ENCODE peak calls at places on chromosomes 11 and 22, in six cellular contexts. One of them, this sample, is unnamed.

GRCh38 chr22:34236527-34236926 is 316.3 kb upstream of the LARGE1 start:
- DNase-seq in gastrocnemius medialis: peak
- DNase-seq in adrenal gland: no peak
- DNase-seq in body of pancreas: no peak
- DNase-seq in A549: no peak
- DNase-seq in vagina: no peak
- DNase-seq in this sample: no peak

GRCh38 chr11:2300290-2300935 is 1.3 kb downstream of the C11orf21 start:
- DNase-seq in gastrocnemius medialis: no peak
- DNase-seq in adrenal gland: peak
- DNase-seq in body of pancreas: no peak
- DNase-seq in A549: no peak
- DNase-seq in vagina: no peak
- DNase-seq in this sample: peak

GRCh38 chr11:84476581-84476980 is 1150.6 kb downstream of the DLG2 start:
- DNase-seq in gastrocnemius medialis: no peak
- DNase-seq in adrenal gland: no peak
- DNase-seq in body of pancreas: no peak
- DNase-seq in A549: no peak
- DNase-seq in vagina: no peak
- DNase-seq in this sample: no peak

GRCh38 chr11:614091-614582 is 1.6 kb downstream of the IRF7 start:
- DNase-seq in gastrocnemius medialis: no peak
- DNase-seq in adrenal gland: no peak
- DNase-seq in body of pancreas: no peak
- DNase-seq in A549: no peak
- DNase-seq in vagina: no peak
- DNase-seq in this sample: no peak

GRCh38 chr11:46597609-46598219 is 3.9 kb upstream of the AMBRA1 start:
- DNase-seq in gastrocnemius medialis: no peak
- DNase-seq in adrenal gland: no peak
- DNase-seq in body of pancreas: no peak
- DNase-seq in A549: no peak
- DNase-seq in vagina: no peak
- DNase-seq in this sample: peak

GRCh38 chr22:35334010-35334409 is 34.3 kb downstream of the TOM1 start:
- DNase-seq in gastrocnemius medialis: no peak
- DNase-seq in adrenal gland: no peak
- DNase-seq in body of pancreas: no peak
- DNase-seq in A549: no peak
- DNase-seq in vagina: no peak
- DNase-seq in this sample: no peak

GRCh38 chr11:16587670-16588069 is 150.8 kb upstream of the C11orf58 start:
- DNase-seq in gastrocnemius medialis: peak
- DNase-seq in adrenal gland: no peak
- DNase-seq in body of pancreas: peak
- DNase-seq in A549: no peak
- DNase-seq in vagina: no peak
- DNase-seq in this sample: no peak

GRCh38 chr22:28799125-28799833 is 1.1 kb downstream of the XBP1 start:
- DNase-seq in gastrocnemius medialis: peak
- DNase-seq in adrenal gland: peak
- DNase-seq in body of pancreas: peak
- DNase-seq in A549: peak
- DNase-seq in vagina: no peak
- DNase-seq in this sample: peak

GRCh38 chr11:57440744-57441414 is 14.0 kb upstream of the SLC43A3 start:
- DNase-seq in gastrocnemius medialis: no peak
- DNase-seq in adrenal gland: no peak
- DNase-seq in body of pancreas: no peak
- DNase-seq in A549: peak
- DNase-seq in vagina: no peak
- DNase-seq in this sample: no peak

GRCh38 chr11:28834877-28835276 is 726.7 kb downstream of the METTL15 start:
- DNase-seq in gastrocnemius medialis: no peak
- DNase-seq in adrenal gland: no peak
- DNase-seq in body of pancreas: no peak
- DNase-seq in A549: peak
- DNase-seq in vagina: no peak
- DNase-seq in this sample: no peak

GRCh38 chr11:27615833-27616232 is 84.4 kb downstream of the BDNF start:
- DNase-seq in gastrocnemius medialis: no peak
- DNase-seq in adrenal gland: no peak
- DNase-seq in body of pancreas: no peak
- DNase-seq in A549: no peak
- DNase-seq in vagina: no peak
- DNase-seq in this sample: no peak

GRCh38 chr11:36703055-36703404 is 105.0 kb upstream of the RAG2 start:
- DNase-seq in gastrocnemius medialis: no peak
- DNase-seq in adrenal gland: no peak
- DNase-seq in body of pancreas: no peak
- DNase-seq in A549: no peak
- DNase-seq in vagina: no peak
- DNase-seq in this sample: no peak

GRCh38 chr11:72658989-72659640 is 15.1 kb downstream of the PDE2A start:
- DNase-seq in gastrocnemius medialis: no peak
- DNase-seq in adrenal gland: no peak
- DNase-seq in body of pancreas: no peak
- DNase-seq in A549: no peak
- DNase-seq in vagina: no peak
- DNase-seq in this sample: no peak

GRCh38 chr11:90222152-90222458 is 744 bp downstream of the CHORDC1 start:
- DNase-seq in gastrocnemius medialis: no peak
- DNase-seq in adrenal gland: no peak
- DNase-seq in body of pancreas: no peak
- DNase-seq in A549: no peak
- DNase-seq in vagina: no peak
- DNase-seq in this sample: no peak

GRCh38 chr11:16292167-16292859 is 64.0 kb downstream of the SOX6 start:
- DNase-seq in gastrocnemius medialis: no peak
- DNase-seq in adrenal gland: no peak
- DNase-seq in body of pancreas: no peak
- DNase-seq in A549: no peak
- DNase-seq in vagina: no peak
- DNase-seq in this sample: no peak

GRCh38 chr11:47204633-47204989 is 10.2 kb upstream of the DDB2 start:
- DNase-seq in gastrocnemius medialis: no peak
- DNase-seq in adrenal gland: no peak
- DNase-seq in body of pancreas: no peak
- DNase-seq in A549: peak
- DNase-seq in vagina: no peak
- DNase-seq in this sample: no peak

GRCh38 chr11:134229131-134229790 is 4.8 kb downstream of the VPS26B start:
- DNase-seq in gastrocnemius medialis: no peak
- DNase-seq in adrenal gland: no peak
- DNase-seq in body of pancreas: no peak
- DNase-seq in A549: no peak
- DNase-seq in vagina: no peak
- DNase-seq in this sample: no peak

GRCh38 chr11:132140056-132140455 is 769.6 kb downstream of the NTM start:
- DNase-seq in gastrocnemius medialis: no peak
- DNase-seq in adrenal gland: no peak
- DNase-seq in body of pancreas: no peak
- DNase-seq in A549: no peak
- DNase-seq in vagina: no peak
- DNase-seq in this sample: no peak

GRCh38 chr22:27558658-27559371 is 242.7 kb downstream of the MN1 start:
- DNase-seq in gastrocnemius medialis: no peak
- DNase-seq in adrenal gland: no peak
- DNase-seq in body of pancreas: no peak
- DNase-seq in A549: no peak
- DNase-seq in vagina: no peak
- DNase-seq in this sample: no peak

GRCh38 chr11:106717222-106717621 is 301.1 kb downstream of the GUCY1A2 start:
- DNase-seq in gastrocnemius medialis: no peak
- DNase-seq in adrenal gland: no peak
- DNase-seq in body of pancreas: no peak
- DNase-seq in A549: no peak
- DNase-seq in vagina: no peak
- DNase-seq in this sample: no peak

GRCh38 chr11:86912238-86912637 is 43.0 kb downstream of the FZD4 start:
- DNase-seq in gastrocnemius medialis: no peak
- DNase-seq in adrenal gland: no peak
- DNase-seq in body of pancreas: no peak
- DNase-seq in A549: peak
- DNase-seq in vagina: no peak
- DNase-seq in this sample: no peak

GRCh38 chr11:96123301-96123700 is 199.4 kb upstream of the MTMR2 start:
- DNase-seq in gastrocnemius medialis: no peak
- DNase-seq in adrenal gland: no peak
- DNase-seq in body of pancreas: no peak
- DNase-seq in A549: no peak
- DNase-seq in vagina: no peak
- DNase-seq in this sample: no peak

GRCh38 chr22:44403166-44403565 is 90.4 kb upstream of the SHISAL1 start:
- DNase-seq in gastrocnemius medialis: no peak
- DNase-seq in adrenal gland: no peak
- DNase-seq in body of pancreas: no peak
- DNase-seq in A549: no peak
- DNase-seq in vagina: no peak
- DNase-seq in this sample: no peak

GRCh38 chr11:119533931-119534694 is 111.1 kb upstream of the THY1 start:
- DNase-seq in gastrocnemius medialis: peak
- DNase-seq in adrenal gland: peak
- DNase-seq in body of pancreas: peak
- DNase-seq in A549: peak
- DNase-seq in vagina: no peak
- DNase-seq in this sample: peak

GRCh38 chr11:128503231-128503991 is 83.9 kb downstream of the ETS1 start:
- DNase-seq in gastrocnemius medialis: no peak
- DNase-seq in adrenal gland: no peak
- DNase-seq in body of pancreas: no peak
- DNase-seq in A549: no peak
- DNase-seq in vagina: no peak
- DNase-seq in this sample: no peak

GRCh38 chr22:24973867-24974266 is 21.4 kb downstream of the KIAA1671 start:
- DNase-seq in gastrocnemius medialis: no peak
- DNase-seq in adrenal gland: no peak
- DNase-seq in body of pancreas: no peak
- DNase-seq in A549: no peak
- DNase-seq in vagina: no peak
- DNase-seq in this sample: no peak

GRCh38 chr11:131447898-131448297 is 77.5 kb downstream of the NTM start:
- DNase-seq in gastrocnemius medialis: no peak
- DNase-seq in adrenal gland: no peak
- DNase-seq in body of pancreas: no peak
- DNase-seq in A549: no peak
- DNase-seq in vagina: no peak
- DNase-seq in this sample: no peak

GRCh38 chr11:130477646-130478203 is 29.3 kb downstream of the ADAMTS15 start:
- DNase-seq in gastrocnemius medialis: no peak
- DNase-seq in adrenal gland: no peak
- DNase-seq in body of pancreas: no peak
- DNase-seq in A549: no peak
- DNase-seq in vagina: no peak
- DNase-seq in this sample: no peak

GRCh38 chr11:2807801-2808241 is 77.8 kb downstream of the CDKN1C start:
- DNase-seq in gastrocnemius medialis: peak
- DNase-seq in adrenal gland: peak
- DNase-seq in body of pancreas: peak
- DNase-seq in A549: no peak
- DNase-seq in vagina: no peak
- DNase-seq in this sample: no peak

DNA sequence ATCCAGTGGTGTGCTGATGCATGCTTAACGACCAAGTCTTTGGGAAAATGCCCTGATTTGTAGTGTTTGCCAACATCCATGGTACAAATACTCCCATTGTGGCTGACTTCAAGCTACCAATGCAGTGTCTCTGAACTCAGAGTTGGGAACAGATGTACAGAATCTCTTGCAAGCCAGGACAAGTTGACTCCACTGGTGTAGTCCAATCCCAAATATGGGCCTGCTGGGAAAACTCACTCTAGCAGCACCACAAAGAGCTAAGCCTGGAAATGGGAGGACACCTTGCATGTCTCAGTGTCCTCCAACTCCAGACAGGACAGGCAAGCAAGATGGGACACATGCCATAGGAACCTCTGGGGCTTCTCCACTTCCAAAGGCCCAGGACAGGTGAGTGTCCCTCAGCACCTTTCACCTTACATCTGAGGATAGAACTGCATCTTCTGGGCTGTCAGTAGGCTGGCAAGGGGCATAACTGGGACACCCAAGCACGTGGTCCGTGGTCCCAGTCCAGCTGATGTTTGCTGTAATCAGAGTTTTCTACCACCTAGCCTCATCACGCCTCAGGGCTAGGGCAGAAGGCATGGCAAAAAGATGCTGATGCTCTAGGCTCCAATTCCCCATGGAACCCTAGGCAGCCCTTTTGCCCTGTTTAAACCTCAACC is 6.5 kb downstream of the LMO1 start:
- DNase-seq in gastrocnemius medialis: peak
- DNase-seq in adrenal gland: no peak
- DNase-seq in body of pancreas: no peak
- DNase-seq in A549: no peak
- DNase-seq in vagina: no peak
- DNase-seq in this sample: no peak
- TF ChIP-seq POLR2A in gastrocnemius medialis: no peak
- TF ChIP-seq POLR2A in adrenal gland: no peak
- TF ChIP-seq POLR2A in body of pancreas: no peak
- TF ChIP-seq POLR2A in A549: no peak
- TF ChIP-seq POLR2A in vagina: no peak
- TF ChIP-seq POLR2A in this sample: no peak

GRCh38 chr11:61971177-61972111 is 4.0 kb upstream of the FTH1 start:
- DNase-seq in gastrocnemius medialis: peak
- DNase-seq in adrenal gland: peak
- DNase-seq in body of pancreas: peak
- DNase-seq in A549: peak
- DNase-seq in vagina: no peak
- DNase-seq in this sample: peak
- TF ChIP-seq POLR2A in gastrocnemius medialis: peak
- TF ChIP-seq POLR2A in adrenal gland: no peak
- TF ChIP-seq POLR2A in body of pancreas: peak
- TF ChIP-seq POLR2A in A549: no peak
- TF ChIP-seq POLR2A in vagina: peak
- TF ChIP-seq POLR2A in this sample: peak

DNA sequence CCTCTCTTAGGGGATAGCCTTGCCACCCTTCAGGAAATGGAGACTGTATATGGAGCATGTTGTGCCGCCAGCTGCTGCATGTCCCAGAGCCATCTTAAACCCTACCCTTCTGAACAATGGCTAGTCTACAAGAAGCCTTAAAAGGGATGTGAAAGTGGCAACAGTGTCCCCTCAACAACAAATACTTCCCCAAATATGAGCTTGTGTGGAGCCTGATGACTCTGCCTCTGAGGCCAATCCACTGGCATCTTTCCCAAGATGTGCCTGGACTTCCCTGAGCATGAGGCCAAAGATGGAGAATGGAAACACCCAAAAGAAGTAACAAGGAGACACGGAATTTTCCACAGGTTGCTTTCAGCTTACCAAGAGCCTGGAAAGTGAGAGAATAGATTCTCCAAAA is 595 bp upstream of the MS4A7 start:
- DNase-seq in gastrocnemius medialis: peak
- DNase-seq in adrenal gland: peak
- DNase-seq in body of pancreas: peak
- DNase-seq in A549: no peak
- DNase-seq in vagina: no peak
- DNase-seq in this sample: no peak
- TF ChIP-seq POLR2A in gastrocnemius medialis: peak
- TF ChIP-seq POLR2A in adrenal gland: no peak
- TF ChIP-seq POLR2A in body of pancreas: no peak
- TF ChIP-seq POLR2A in A549: no peak
- TF ChIP-seq POLR2A in vagina: no peak
- TF ChIP-seq POLR2A in this sample: no peak

GRCh38 chr11:117223741-117224685 is 7.9 kb downstream of the PCSK7 start:
- DNase-seq in gastrocnemius medialis: no peak
- DNase-seq in adrenal gland: no peak
- DNase-seq in body of pancreas: no peak
- DNase-seq in A549: no peak
- DNase-seq in vagina: no peak
- DNase-seq in this sample: peak
- TF ChIP-seq POLR2A in gastrocnemius medialis: no peak
- TF ChIP-seq POLR2A in adrenal gland: no peak
- TF ChIP-seq POLR2A in body of pancreas: no peak
- TF ChIP-seq POLR2A in A549: no peak
- TF ChIP-seq POLR2A in vagina: no peak
- TF ChIP-seq POLR2A in this sample: peak